ENCODE peak calls at places on chromosomes 1 and 21, in eight cellular contexts. D is cardiac muscle cell; V is breast epithelium; F is prostate gland; X is CD8-positive, alpha-beta T cell; Q is neural progenitor cell; W is Karpas-422; A is suprapubic skin. C is an unnamed sample. For H3K4me1, the result is how much of the 10 kb centered on the place peaks cover.

GRCh38 chr1:167491586-167492408 is 26.5 kb downstream of the CD247 start:
- DNase-seq in W (no peak), F (no peak), D (peak), X (peak), A (no peak), V (no peak), Q (peak), C (no peak)

GRCh38 chr1:7783178-7783711 is 846 bp upstream of the PER3 start:
- DNase-seq in W (peak), A (peak), F (no peak), D (peak), X (no peak), Q (no peak), V (peak), C (no peak)

GRCh38 chr1:164756741-164757140 is 197.8 kb downstream of the PBX1 start:
- DNase-seq in X (no peak), A (no peak), F (no peak), W (no peak), V (no peak), D (no peak), Q (no peak), C (no peak)

GRCh38 chr21:36065497-36066036 is 4.3 kb upstream of the CBR1 start:
- DNase-seq in W (no peak), A (no peak), X (no peak), D (no peak), Q (no peak), V (no peak), F (no peak), C (no peak)

GRCh38 chr1:57727121-57727520 is 303.3 kb upstream of the DAB1 start:
- DNase-seq in Q (no peak), W (no peak), X (no peak), F (no peak), V (no peak), A (no peak), D (no peak), C (no peak)

GRCh38 chr1:152110860-152111514 is 4.3 kb downstream of the TCHH start:
- DNase-seq in F (no peak), V (no peak), W (peak), X (no peak), A (no peak), Q (peak), D (no peak), C (no peak)

GRCh38 chr1:43538143-43538487 is 7.4 kb downstream of the PTPRF start:
- DNase-seq in F (no peak), A (no peak), D (no peak), Q (no peak), X (no peak), V (no peak), W (no peak), C (no peak)

GRCh38 chr1:216600730-216601426 is 122.4 kb downstream of the ESRRG start:
- DNase-seq in Q (peak), D (peak), W (no peak), A (peak), X (no peak), F (peak), V (peak), C (no peak)

GRCh38 chr21:45970674-45971486 is 10.7 kb upstream of the COL6A1 start:
- DNase-seq in W (peak), F (no peak), D (peak), Q (peak), V (no peak), A (peak), X (peak), C (peak)

GRCh38 chr1:30759718-30760281 is 2.2 kb upstream of the LAPTM5 start:
- DNase-seq in Q (no peak), F (no peak), V (no peak), W (no peak), A (no peak), X (peak), D (no peak), C (peak)

GRCh38 chr1:213268221-213268620 is 217.2 kb downstream of the RPS6KC1 start:
- DNase-seq in X (no peak), Q (no peak), D (no peak), W (no peak), A (no peak), V (no peak), F (no peak), C (no peak)

GRCh38 chr21:45534591-45535331 is 7.5 kb downstream of the SLC19A1 start:
- DNase-seq in W (no peak), F (no peak), X (peak), A (peak), D (peak), Q (no peak), V (no peak), C (peak)

GRCh38 chr1:221074325-221074724 is 195.1 kb downstream of the HLX start:
- DNase-seq in D (no peak), W (no peak), F (no peak), V (no peak), Q (no peak), A (no peak), X (no peak), C (no peak)

GRCh38 chr21:42465008-42465878 is 30.8 kb downstream of the RSPH1 start:
- DNase-seq in V (no peak), F (no peak), A (peak), W (peak), Q (no peak), D (no peak), X (no peak), C (no peak)

GRCh38 chr21:42469272-42469671 is 26.8 kb downstream of the RSPH1 start:
- DNase-seq in F (no peak), V (no peak), D (no peak), W (no peak), Q (no peak), A (no peak), X (no peak), C (no peak)

GRCh38 chr21:42466700-42467612 is 29.1 kb downstream of the RSPH1 start:
- DNase-seq in Q (peak), X (peak), D (peak), A (peak), W (peak), V (no peak), F (peak), C (no peak)

GRCh38 chr21:42468511-42469131 is 27.4 kb downstream of the RSPH1 start:
- DNase-seq in F (peak), Q (no peak), X (no peak), W (no peak), A (peak), V (no peak), D (no peak), C (no peak)

DNA sequence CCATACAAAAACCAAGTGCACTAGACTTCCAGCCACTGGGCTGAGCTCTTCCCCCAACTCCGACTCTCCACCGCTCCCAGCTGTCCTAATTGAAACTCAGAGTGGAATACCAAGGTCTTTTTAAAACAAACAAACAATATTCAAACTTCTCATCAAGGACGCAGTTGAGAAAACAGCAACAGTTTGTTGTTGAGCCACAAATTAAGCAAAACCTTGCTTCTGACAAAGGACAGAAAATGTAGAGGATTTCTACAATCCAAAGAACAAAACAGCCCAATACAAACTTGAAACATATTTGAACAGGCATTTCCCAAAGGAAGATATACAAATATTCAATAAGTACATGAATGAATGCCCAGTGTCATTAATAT is 28.4 kb downstream of the RSPH1 start:
- DNase-seq in Q (no peak), F (no peak), A (no peak), W (no peak), D (no peak), X (no peak), V (no peak), C (no peak)
- H3K4me1 ChIP-seq in Q (under half), F (under half), A (under half), W (half or more), D (under half), X (under half), V (under half), C (under half)

GRCh38 chr1:58931761-58932160 is 147.9 kb upstream of the JUN start:
- DNase-seq in X (no peak), W (no peak), F (no peak), Q (no peak), D (no peak), A (no peak), V (no peak), C (no peak)
- H3K4me1 ChIP-seq in X (under half), W (under half), F (under half), Q (under half), D (under half), A (under half), V (under half), C (under half)

GRCh38 chr1:156765664-156766063 is 1.7 kb upstream of the PRCC start:
- DNase-seq in D (no peak), F (no peak), Q (no peak), W (no peak), A (no peak), V (no peak), X (no peak), C (no peak)

GRCh38 chr1:156767879-156768608 is 709 bp downstream of the PRCC start:
- DNase-seq in D (peak), Q (peak), W (peak), X (peak), F (no peak), V (peak), A (no peak), C (peak)

GRCh38 chr1:156767101-156767878 is at the start of gene PRCC:
- DNase-seq in D (peak), X (peak), Q (peak), F (peak), W (peak), A (peak), V (peak), C (peak)

GRCh38 chr1:156766288-156767100 is 841 bp upstream of the PRCC start:
- DNase-seq in D (no peak), V (no peak), F (no peak), A (no peak), W (no peak), X (no peak), Q (peak), C (no peak)

DNA sequence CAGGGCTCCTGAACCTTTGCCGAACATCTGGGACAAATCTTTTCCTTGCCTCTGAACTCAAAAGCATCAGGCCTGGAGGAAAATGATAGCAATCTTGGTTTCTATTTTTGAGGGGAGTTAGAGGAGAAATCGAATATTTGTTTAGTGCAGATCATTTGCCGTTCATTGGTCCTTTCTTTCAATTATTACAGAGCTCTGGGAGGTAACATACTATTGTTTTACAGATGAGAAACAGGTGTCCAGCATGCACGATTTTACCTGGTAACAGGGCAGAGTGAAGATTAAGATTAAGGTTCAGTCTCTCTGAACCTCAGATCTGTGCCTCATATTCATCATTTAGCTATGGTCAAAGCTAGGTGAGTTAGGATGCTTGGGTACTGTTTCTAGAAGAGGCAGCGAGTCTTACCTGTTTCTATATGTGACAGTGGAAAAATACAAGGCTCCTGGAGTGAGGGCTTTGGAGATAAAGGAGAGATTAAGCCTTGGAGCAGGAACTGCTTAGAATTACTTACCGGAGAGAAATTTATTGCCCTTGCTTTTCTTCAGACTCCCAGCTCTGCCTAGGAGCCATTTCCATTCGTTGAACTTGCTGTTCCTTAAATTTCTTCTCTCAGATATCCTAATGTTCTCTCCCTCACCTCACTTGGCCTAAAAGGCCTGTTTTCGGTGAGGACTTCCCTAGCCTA is 1.4 kb downstream of the PRCC start:
- DNase-seq in D (no peak), X (no peak), V (no peak), A (no peak), W (no peak), F (no peak), Q (no peak), C (no peak)
- H3K4me1 ChIP-seq in D (under half), X (under half), V (under half), A (half or more), W (under half), F (under half), Q (under half), C (half or more)

DNA sequence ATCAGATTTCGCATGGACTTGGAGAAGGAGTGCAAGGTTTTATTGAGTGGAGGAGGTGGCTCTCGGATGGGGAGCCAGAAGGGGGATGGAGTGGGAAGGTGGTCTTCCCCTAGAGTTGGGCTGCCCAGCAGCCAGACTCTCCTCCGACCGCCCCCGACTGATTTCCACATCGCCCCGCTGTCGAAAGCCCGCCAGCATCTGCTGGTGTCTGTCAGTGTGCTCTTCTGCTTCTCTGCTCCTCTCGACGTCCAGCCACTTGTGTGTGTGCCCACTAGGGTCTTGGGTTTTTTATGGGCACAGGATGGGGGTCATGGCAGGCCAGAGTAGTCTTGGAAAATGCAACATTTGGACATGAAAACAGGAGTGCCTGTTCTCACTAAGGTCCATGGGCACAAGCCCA is 40.1 kb downstream of the EVA1C start:
- DNase-seq in F (no peak), Q (no peak), A (no peak), V (no peak), X (no peak), D (no peak), W (no peak), C (no peak)
- H3K4me1 ChIP-seq in F (under half), Q (under half), A (under half), V (under half), X (under half), D (under half), W (under half), C (under half)

DNA sequence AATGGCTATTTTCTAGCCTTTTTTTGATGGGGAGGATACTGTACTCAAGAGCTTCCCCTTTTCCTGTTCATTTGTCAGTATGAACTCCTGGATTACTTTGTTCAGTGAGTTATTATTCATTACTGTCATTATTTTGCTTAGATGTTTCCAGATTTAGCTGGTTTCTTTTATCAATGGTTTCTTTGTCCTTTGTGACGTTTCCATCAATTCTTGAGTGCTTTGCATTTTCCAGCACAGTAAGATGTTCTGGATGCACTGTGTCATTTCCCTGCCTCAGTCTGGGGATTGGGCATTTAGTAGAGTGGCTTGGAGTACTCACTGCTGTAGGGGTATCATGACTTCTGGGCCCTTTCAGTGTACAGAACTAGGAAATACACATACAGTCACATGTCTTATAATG is 34.2 kb downstream of the MRPS6 start:
- DNase-seq in A (no peak), V (no peak), D (no peak), F (no peak), W (no peak), X (no peak), Q (no peak), C (no peak)
- H3K4me1 ChIP-seq in A (under half), V (under half), D (under half), F (under half), W (under half), X (under half), Q (under half), C (under half)

GRCh38 chr1:46186076-46186475 is 9.8 kb upstream of the P3R3URF start:
- DNase-seq in V (no peak), F (no peak), A (no peak), D (no peak), W (no peak), Q (no peak), X (no peak), C (no peak)

GRCh38 chr1:46184920-46185658 is 8.8 kb upstream of the P3R3URF start:
- DNase-seq in X (no peak), V (no peak), Q (no peak), D (no peak), W (no peak), F (no peak), A (no peak), C (no peak)

GRCh38 chr1:46181343-46182260 is 5.3 kb upstream of the P3R3URF start:
- DNase-seq in V (no peak), F (no peak), W (no peak), X (no peak), Q (no peak), D (no peak), A (no peak), C (no peak)

GRCh38 chr1:46183926-46184557 is 7.8 kb upstream of the P3R3URF start:
- DNase-seq in V (no peak), A (no peak), W (no peak), X (no peak), Q (no peak), F (no peak), D (no peak), C (no peak)

DNA sequence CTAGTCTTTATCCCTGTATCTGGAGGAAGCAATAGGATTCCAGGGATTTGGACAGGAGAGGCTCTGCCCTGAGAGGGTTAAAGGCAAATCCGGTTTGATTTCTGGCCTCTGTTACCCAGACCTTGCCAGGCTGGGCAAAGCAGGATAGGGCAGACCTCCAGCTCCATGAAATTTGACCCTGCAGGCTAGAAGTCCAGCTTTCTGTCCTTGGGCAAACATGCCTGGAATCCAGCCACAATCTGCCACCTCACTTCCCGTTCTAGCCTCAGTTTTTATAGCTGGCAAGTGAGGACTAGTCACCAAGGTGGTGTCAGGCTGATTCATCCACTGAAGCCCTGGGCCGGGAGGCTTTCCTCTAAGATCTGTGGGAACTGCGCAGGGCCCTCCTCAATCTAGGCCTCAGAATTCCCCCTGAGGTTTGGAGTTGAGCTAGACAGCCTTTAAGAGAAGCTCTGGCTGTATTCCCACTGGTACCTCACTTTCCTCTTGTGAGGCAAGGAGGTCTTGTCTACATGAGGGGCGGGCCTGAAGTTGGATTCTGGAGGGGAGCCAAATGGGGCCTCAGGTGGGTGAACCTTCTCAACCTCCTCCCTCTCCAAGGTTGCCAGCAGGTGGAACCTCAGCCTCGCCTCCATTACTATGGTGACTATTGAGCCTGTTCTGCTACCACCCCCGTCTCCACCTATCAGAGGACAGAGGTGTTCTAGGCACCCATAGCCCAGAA is 7.0 kb upstream of the P3R3URF start:
- DNase-seq in D (peak), Q (no peak), X (no peak), W (no peak), F (peak), V (peak), A (no peak), C (no peak)
- H3K4me1 ChIP-seq in D (under half), Q (under half), X (under half), W (under half), F (under half), V (under half), A (half or more), C (under half)

GRCh38 chr1:224564491-224565084 is 51.5 kb upstream of the CNIH3 start:
- DNase-seq in W (no peak), Q (no peak), A (no peak), D (no peak), F (no peak), X (no peak), V (no peak), C (no peak)

GRCh38 chr1:224565611-224566406 is 50.3 kb upstream of the CNIH3 start:
- DNase-seq in X (no peak), F (no peak), A (no peak), Q (no peak), W (no peak), V (no peak), D (no peak), C (no peak)

GRCh38 chr1:224559971-224560728 is 56.0 kb upstream of the CNIH3 start:
- DNase-seq in Q (no peak), X (no peak), A (no peak), F (no peak), D (no peak), W (no peak), V (no peak), C (no peak)

GRCh38 chr1:224565186-224565585 is 50.9 kb upstream of the CNIH3 start:
- DNase-seq in D (no peak), W (no peak), Q (no peak), F (no peak), A (no peak), X (no peak), V (peak), C (no peak)

DNA sequence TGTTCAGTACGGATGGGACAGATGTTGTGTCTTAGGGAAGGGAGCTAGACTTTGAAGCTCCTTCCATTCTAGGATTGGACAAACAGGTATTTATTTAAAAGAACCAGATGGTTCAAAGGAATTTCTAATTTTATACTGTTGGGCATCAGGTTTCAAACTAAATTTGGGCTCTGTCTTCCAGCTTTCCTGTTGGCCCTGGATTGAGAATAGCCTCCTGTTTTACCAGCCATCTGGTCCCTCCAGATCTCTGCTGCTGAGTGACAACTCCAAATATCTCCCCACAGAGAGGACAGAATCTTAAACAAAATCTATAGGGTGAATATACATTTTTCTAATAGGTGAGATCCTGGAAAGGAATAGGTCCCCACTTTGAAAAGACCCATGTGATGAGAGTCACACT is 52.5 kb upstream of the CNIH3 start:
- DNase-seq in A (no peak), Q (no peak), D (no peak), F (no peak), W (no peak), V (no peak), X (no peak), C (no peak)
- H3K4me1 ChIP-seq in A (under half), Q (under half), D (under half), F (under half), W (under half), V (under half), X (under half), C (under half)

GRCh38 chr1:230120949-230121381 is 53.9 kb downstream of the GALNT2 start:
- DNase-seq in V (no peak), A (no peak), Q (peak), X (no peak), D (no peak), W (peak), F (no peak), C (no peak)

GRCh38 chr1:230121950-230122349 is 54.9 kb downstream of the GALNT2 start:
- DNase-seq in A (no peak), V (no peak), Q (no peak), X (no peak), F (no peak), D (no peak), W (no peak), C (no peak)

GRCh38 chr1:230119340-230119739 is 52.3 kb downstream of the GALNT2 start:
- DNase-seq in A (no peak), F (no peak), Q (no peak), V (no peak), D (no peak), W (no peak), X (no peak), C (no peak)

GRCh38 chr1:230122361-230123279 is 55.6 kb downstream of the GALNT2 start:
- DNase-seq in D (no peak), V (no peak), X (no peak), A (no peak), W (no peak), F (no peak), Q (no peak), C (no peak)

GRCh38 chr1:230120289-230120948 is 53.4 kb downstream of the GALNT2 start:
- DNase-seq in D (no peak), Q (no peak), A (peak), V (no peak), W (no peak), X (no peak), F (no peak), C (no peak)
- H3K4me1 ChIP-seq in D (under half), Q (under half), A (under half), V (under half), W (under half), X (under half), F (under half), C (under half)

C was measured in CD8-positive, alpha-beta memory T cell.